ENCODE peak calls at places on chromosomes 12 and 14, in five cellular contexts. R is SK-N-SH, Q is neural progenitor cell, A is MM.1S, O is PC-3. J is an unnamed sample.

GRCh38 chr14:86826641-86827040 is 1166.3 kb downstream of the GALC start:
- DNase-seq in O (no peak), Q (no peak), A (no peak), R (no peak), J (no peak)

GRCh38 chr14:99242238-99242637 is 29.8 kb downstream of the BCL11B start:
- DNase-seq in R (no peak), A (no peak), O (no peak), Q (no peak), J (no peak)

GRCh38 chr12:94134226-94134795 is 14.1 kb upstream of the PLXNC1 start:
- DNase-seq in Q (peak; percentile 59), R (peak; percentile 64), A (peak; percentile 70), O (peak; percentile 79), J (peak; percentile 82)

GRCh38 chr14:94213021-94213420 is 38.9 kb downstream of the PPP4R4 start:
- DNase-seq in R (no peak), Q (no peak), A (no peak), O (peak; percentile 41), J (peak; percentile 84)

GRCh38 chr12:127980585-127980984 is 286.4 kb upstream of the TMEM132C start:
- DNase-seq in A (no peak), R (no peak), Q (no peak), O (no peak), J (no peak)

GRCh38 chr12:69254046-69254445 is 14.7 kb downstream of the CPSF6 start:
- DNase-seq in A (peak; percentile 77), O (peak; percentile 65), Q (peak; percentile 51), R (peak; percentile 42), J (peak; percentile 70)

GRCh38 chr12:97557116-97557515 is 94.5 kb downstream of the RMST start:
- DNase-seq in A (no peak), Q (no peak), O (no peak), R (no peak), J (no peak)

GRCh38 chr14:89519000-89519399 is 102.0 kb upstream of the FOXN3 start:
- DNase-seq in O (no peak), A (no peak), R (no peak), Q (no peak), J (no peak)

GRCh38 chr14:72962829-72963312 is 36.6 kb downstream of the DCAF4 start:
- DNase-seq in A (no peak), R (no peak), Q (peak; percentile 44), O (peak; percentile 91), J (peak; percentile 87)

GRCh38 chr12:27451416-27451815 is 4.9 kb downstream of the SMCO2 start:
- DNase-seq in R (no peak), A (no peak), Q (no peak), O (no peak), J (no peak)

GRCh38 chr12:112134731-112135130 is 9.4 kb downstream of the TRAFD1 start:
- DNase-seq in R (no peak), Q (no peak), A (no peak), O (no peak), J (no peak)

GRCh38 chr12:509494-509893 is 49.8 kb downstream of the B4GALNT3 start:
- DNase-seq in Q (peak; percentile 27), A (no peak), R (no peak), O (peak; percentile 81), J (peak; percentile 40)

GRCh38 chr12:76670776-76671175 is 93.1 kb upstream of the ZDHHC17 start:
- DNase-seq in R (no peak), A (no peak), Q (no peak), O (peak; percentile 44), J (peak; percentile 63)

GRCh38 chr12:2435511-2435910 is 359.3 kb upstream of the FKBP4 start:
- DNase-seq in Q (no peak), A (no peak), R (no peak), O (no peak), J (no peak)

GRCh38 chr14:35531960-35532747 is 1.8 kb upstream of the INSM2 start:
- DNase-seq in R (no peak), O (no peak), A (no peak), Q (no peak), J (no peak)

GRCh38 chr14:24928501-24928900 is 121.4 kb downstream of the STXBP6 start:
- DNase-seq in O (no peak), R (no peak), A (no peak), Q (no peak), J (no peak)

GRCh38 chr14:43005807-43006206 is 1399.1 kb downstream of the LRFN5 start:
- DNase-seq in Q (no peak), A (no peak), O (peak; percentile 48), R (no peak), J (peak; percentile 32)

GRCh38 chr14:61460853-61461611 is 139.7 kb downstream of the PRKCH start:
- DNase-seq in R (no peak), A (peak; percentile 11), O (peak; percentile 82), Q (no peak), J (peak; percentile 29)

GRCh38 chr12:31245822-31246469 is 80.0 kb downstream of the SINHCAF start:
- DNase-seq in Q (peak; percentile 60), R (no peak), O (no peak), A (peak; percentile 27), J (no peak)

GRCh38 chr14:29215853-29216252 is 449.3 kb downstream of the FOXG1 start:
- DNase-seq in O (no peak), R (no peak), Q (no peak), A (no peak), J (peak; percentile 53)

GRCh38 chr14:49679271-49679670 is 8.7 kb downstream of the POLE2 start:
- DNase-seq in A (no peak), R (no peak), Q (no peak), O (peak; percentile 81), J (peak; percentile 34)

GRCh38 chr12:105451211-105451610 is 120.7 kb downstream of the C12orf75 start:
- DNase-seq in R (no peak), O (no peak), A (no peak), Q (no peak), J (peak; percentile 92)

GRCh38 chr12:93785262-93786010 is 108.3 kb downstream of the CRADD start:
- DNase-seq in A (no peak), Q (peak; percentile 19), R (no peak), O (peak; percentile 98), J (peak; percentile 97)

GRCh38 chr14:105153739-105154475 is 14.7 kb downstream of the JAG2 start:
- DNase-seq in O (no peak), Q (no peak), A (no peak), R (no peak), J (no peak)

GRCh38 chr12:60266381-60266852 is 670.6 kb downstream of the SLC16A7 start:
- DNase-seq in R (no peak), O (peak; percentile 91), Q (no peak), A (no peak), J (peak; percentile 69)

GRCh38 chr12:4446335-4446734 is 720 bp upstream of the FGF6 start:
- DNase-seq in O (no peak), R (no peak), A (no peak), Q (no peak), J (no peak)

GRCh38 chr12:4441355-4442330 is 4.0 kb downstream of the FGF6 start:
- DNase-seq in Q (peak; percentile 62), R (peak; percentile 61), O (no peak), A (no peak), J (no peak)

GRCh38 chr12:4444031-4444430 is 1.6 kb downstream of the FGF6 start:
- DNase-seq in R (no peak), Q (no peak), A (no peak), O (no peak), J (no peak)

GRCh38 chr12:4445156-4446020 is at the start of gene FGF6:
- DNase-seq in O (no peak), Q (no peak), A (no peak), R (no peak), J (no peak)

DNA sequence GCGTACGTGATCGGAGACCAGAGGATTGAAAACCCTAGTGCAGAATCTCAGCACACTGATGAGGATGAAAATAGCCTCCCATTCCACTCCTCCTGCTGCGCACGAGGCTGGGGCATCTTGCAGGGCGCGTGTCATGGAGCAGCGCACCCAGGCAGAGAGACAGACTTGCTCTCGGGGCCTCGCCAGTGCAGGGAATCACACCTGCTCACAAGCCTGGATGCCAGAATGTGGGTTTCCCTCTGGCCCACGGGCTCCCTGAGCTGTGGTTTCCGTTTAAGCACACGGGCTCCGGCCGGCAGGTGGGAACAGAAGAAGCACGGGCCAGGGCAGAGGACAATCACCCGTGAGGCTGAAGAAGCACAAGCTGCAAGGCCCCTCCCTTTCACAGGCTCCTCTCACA is 2.0 kb downstream of the FGF6 start:
- DNase-seq in A (no peak), R (no peak), O (no peak), Q (no peak), J (no peak)
- H3K9ac ChIP-seq in A (no peak overlapping the region), R (no peak overlapping the region), O (no peak overlapping the region), Q (no peak overlapping the region), J (no peak overlapping the region)

GRCh38 chr14:81147140-81147897 is 73.4 kb downstream of the GTF2A1 start:
- DNase-seq in R (no peak), O (no peak), Q (no peak), A (no peak), J (no peak)
- TF ChIP-seq EZH2phosphoT487 in R (no peak), O (no peak), Q (no peak), A (no peak), J (no peak)

DNA sequence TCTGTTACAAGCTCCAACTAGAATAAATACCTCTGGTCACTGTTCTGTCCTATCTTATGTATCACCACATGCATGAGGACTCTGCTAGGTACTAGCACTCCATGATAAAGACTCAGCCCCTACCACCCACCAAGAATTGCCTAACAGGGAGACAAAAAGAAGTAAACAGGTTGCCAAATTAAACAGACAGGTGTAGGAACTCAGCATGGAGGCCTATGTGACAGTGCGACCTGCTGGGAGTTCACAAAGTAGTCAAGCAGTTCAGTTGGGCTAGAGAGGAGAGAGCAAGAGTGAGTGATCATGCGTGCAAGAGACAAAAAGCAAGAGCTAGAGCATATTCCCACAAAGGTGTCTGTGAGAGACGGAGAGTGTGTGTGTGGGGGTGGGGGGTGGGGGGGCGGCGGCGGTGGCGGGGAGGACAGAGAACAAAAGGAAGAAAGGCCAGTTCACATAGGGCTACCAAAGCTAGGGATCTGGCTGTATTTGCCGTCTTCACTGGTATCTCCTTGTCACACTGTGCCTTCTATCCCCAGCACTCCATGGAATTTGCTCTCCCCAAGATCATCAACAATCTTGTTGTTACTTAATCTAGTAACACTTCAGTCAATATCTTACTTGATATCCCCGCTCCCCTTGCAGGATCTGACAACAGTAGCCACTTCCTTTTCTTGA is 81.2 kb downstream of the SPPL3 start:
- DNase-seq in R (no peak), A (no peak), Q (peak; percentile 43), O (no peak), J (no peak)
- H3K9ac ChIP-seq in R (no peak overlapping the region), A (no peak overlapping the region), Q (peak overlapping the region; percentile 28), O (no peak overlapping the region), J (no peak overlapping the region)

DNA sequence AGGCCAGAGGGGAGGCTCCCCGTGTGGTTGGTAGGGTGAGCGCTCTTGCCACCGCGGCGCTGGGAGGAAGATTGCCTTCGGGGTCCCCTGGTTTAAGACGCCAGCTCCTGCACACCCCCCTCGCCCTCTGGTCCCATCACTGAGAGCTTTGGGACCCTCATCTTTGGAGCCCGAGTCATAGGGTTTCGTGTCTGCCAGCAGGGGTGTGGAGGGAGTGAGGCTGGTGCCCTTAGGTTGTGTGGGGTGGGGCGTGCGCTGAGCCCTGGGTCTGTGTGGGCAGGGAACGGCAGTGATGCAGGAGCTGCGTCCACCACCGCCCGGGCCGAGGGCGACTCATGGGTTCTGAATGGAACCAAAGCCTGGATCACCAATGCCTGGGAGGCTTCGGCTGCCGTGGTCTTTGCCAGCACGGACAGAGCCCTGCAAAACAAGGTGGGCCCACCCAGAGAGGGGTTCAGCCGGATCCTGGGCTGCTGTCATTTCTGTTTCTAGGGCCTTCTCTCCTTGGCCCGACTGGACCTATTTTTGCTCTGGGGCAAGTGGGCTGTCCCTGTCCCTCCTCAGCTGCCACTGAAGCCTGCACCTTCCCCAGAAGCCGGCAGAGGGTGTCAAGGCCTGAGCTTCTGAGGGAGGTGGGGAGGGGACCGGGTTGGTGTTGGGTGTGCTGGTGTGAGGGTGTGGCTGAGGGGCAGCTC is 12.1 kb downstream of the ACADS start:
- DNase-seq in A (no peak), O (no peak), R (no peak), Q (peak; percentile 56), J (no peak)
- TF ChIP-seq EZH2phosphoT487 in A (no peak), O (no peak), R (no peak), Q (no peak), J (no peak)

GRCh38 chr12:9661720-9662119 is 7.8 kb upstream of the CLEC2D start:
- DNase-seq in R (no peak), O (no peak), A (no peak), Q (no peak), J (no peak)
- H3K9ac ChIP-seq in R (no peak overlapping the region), O (no peak overlapping the region), A (no peak overlapping the region), Q (no peak overlapping the region), J (no peak overlapping the region)

J was measured in GM23248.